ENCODE peak calls at places on chromosome 19, in six cellular contexts. X, O, P, K, Y and R are unnamed samples.

GRCh38 chr19:48454150-48454730 is 1.1 kb upstream of the KCNJ14 start:
- DNase-seq in X (no peak), O (no peak), P (no peak), K (no peak), Y (no peak), R (no peak)

GRCh38 chr19:49857834-49858590 is 7.1 kb downstream of the PTOV1 start:
- DNase-seq in X (peak; percentile 7), O (no peak), P (no peak), K (no peak), Y (no peak), R (peak; percentile 64)

GRCh38 chr19:42051166-42052115 is 18.6 kb downstream of the GRIK5 start:
- DNase-seq in X (no peak), O (no peak), P (no peak), K (peak; percentile 37), Y (no peak), R (no peak)

GRCh38 chr19:55546822-55547614 is 1.7 kb upstream of the SBK3 start:
- DNase-seq in X (peak; percentile 25), O (no peak), P (no peak), K (no peak), Y (no peak), R (no peak)

GRCh38 chr19:40778045-40778864 is at the start of gene RAB4B:
- DNase-seq in X (peak; percentile 100), O (peak; percentile 99), P (peak; percentile 99), K (peak; percentile 100), Y (peak; percentile 100), R (peak; percentile 100)

GRCh38 chr19:19372656-19373416 is 32.6 kb upstream of the GATAD2A start:
- DNase-seq in X (peak; percentile 82), O (no peak), P (peak; percentile 64), K (no peak), Y (no peak), R (no peak)

GRCh38 chr19:9917322-9917721 is 19.0 kb downstream of the OLFM2 start:
- DNase-seq in X (no peak), O (no peak), P (peak; percentile 53), K (no peak), Y (no peak), R (peak; percentile 88)

GRCh38 chr19:12825259-12826131 is 8.9 kb downstream of the RTBDN start:
- DNase-seq in X (peak; percentile 40), O (no peak), P (no peak), K (no peak), Y (no peak), R (peak; percentile 97)

GRCh38 chr19:1086618-1087017 is 8.6 kb downstream of the POLR2E start:
- DNase-seq in X (no peak), O (no peak), P (no peak), K (no peak), Y (no peak), R (no peak)

GRCh38 chr19:28388988-28389387 is 824.0 kb downstream of the UQCRFS1 start:
- DNase-seq in X (no peak), O (no peak), P (no peak), K (no peak), Y (no peak), R (no peak)

GRCh38 chr19:10538204-10538603 is 5.5 kb upstream of the ATG4D start:
- DNase-seq in X (no peak), O (no peak), P (no peak), K (no peak), Y (no peak), R (no peak)

GRCh38 chr19:32350492-32350891 is 5.1 kb downstream of the ZNF507 start:
- DNase-seq in X (no peak), O (no peak), P (no peak), K (no peak), Y (no peak), R (no peak)

GRCh38 chr19:49615861-49616260 is 24.1 kb downstream of the RRAS start:
- DNase-seq in X (no peak), O (no peak), P (no peak), K (no peak), Y (no peak), R (no peak)

GRCh38 chr19:39845621-39846175 is 481 bp downstream of the FBL start:
- DNase-seq in X (no peak), O (peak; percentile 43), P (peak; percentile 32), K (no peak), Y (no peak), R (no peak)

GRCh38 chr19:48751835-48752510 is 468 bp downstream of the FUT1 start:
- DNase-seq in X (no peak), O (no peak), P (no peak), K (no peak), Y (no peak), R (no peak)

GRCh38 chr19:55958356-55958755 is 10.7 kb downstream of the NLRP8 start:
- DNase-seq in X (no peak), O (no peak), P (no peak), K (no peak), Y (no peak), R (no peak)

GRCh38 chr19:31383553-31383952 is 34.3 kb upstream of the TSHZ3 start:
- DNase-seq in X (no peak), O (no peak), P (no peak), K (no peak), Y (no peak), R (no peak)

GRCh38 chr19:41299755-41300089 is 10.2 kb upstream of the CCDC97 start:
- DNase-seq in X (peak; percentile 57), O (no peak), P (peak; percentile 73), K (no peak), Y (peak; percentile 64), R (no peak)

GRCh38 chr19:19817357-19817756 is 4.2 kb downstream of the ZNF506 start:
- DNase-seq in X (no peak), O (no peak), P (no peak), K (peak; percentile 23), Y (no peak), R (no peak)

GRCh38 chr19:5507056-5507624 is 51.9 kb downstream of the ZNRF4 start:
- DNase-seq in X (no peak), O (no peak), P (no peak), K (no peak), Y (no peak), R (no peak)

GRCh38 chr19:55493650-55494171 is 5.5 kb downstream of the SSC5D start:
- DNase-seq in X (no peak), O (no peak), P (no peak), K (no peak), Y (no peak), R (no peak)

GRCh38 chr19:10730932-10731331 is 13.1 kb downstream of the DNM2 start:
- DNase-seq in X (no peak), O (no peak), P (no peak), K (no peak), Y (no peak), R (no peak)

GRCh38 chr19:17114414-17114831 is 38.8 kb downstream of the MYO9B start:
- DNase-seq in X (no peak), O (no peak), P (no peak), K (no peak), Y (no peak), R (peak; percentile 70)